ENCODE peak calls at places on chromosomes 2 and 18, in six cellular contexts. E is tibial artery, V is neuronal stem cell, N is HepG2, Z is mesendoderm, C is aorta. J is an unnamed sample.

GRCh38 chr18:37265382-37265781 is 300.2 kb downstream of the CELF4 start:
- DNase-seq in E (no peak), V (no peak), N (no peak), Z (no peak), C (no peak), J (no peak)

GRCh38 chr2:239779592-239779983 is 245.6 kb downstream of the NDUFA10 start:
- DNase-seq in E (peak), V (no peak), N (no peak), Z (no peak), C (peak), J (peak)

GRCh38 chr2:62817995-62818713 is 112.6 kb downstream of the EHBP1 start:
- DNase-seq in E (no peak), V (no peak), N (no peak), Z (no peak), C (no peak), J (no peak)

GRCh38 chr2:197204855-197205254 is 105.7 kb downstream of the ANKRD44 start:
- DNase-seq in E (no peak), V (no peak), N (no peak), Z (no peak), C (no peak), J (no peak)

GRCh38 chr18:21117385-21118135 is 5.9 kb upstream of the ROCK1 start:
- DNase-seq in E (no peak), V (no peak), N (no peak), Z (peak), C (no peak), J (no peak)

GRCh38 chr2:9310390-9310789 is 103.8 kb downstream of the ASAP2 start:
- DNase-seq in E (peak), V (no peak), N (no peak), Z (no peak), C (peak), J (no peak)

GRCh38 chr2:72919414-72920316 is 2.3 kb downstream of the EMX1 start:
- DNase-seq in E (peak), V (no peak), N (no peak), Z (peak), C (peak), J (no peak)

GRCh38 chr2:173053043-173053699 is 22.5 kb upstream of the MAP3K20 start:
- DNase-seq in E (no peak), V (no peak), N (peak), Z (peak), C (no peak), J (no peak)

GRCh38 chr2:2823061-2823753 is 492.1 kb upstream of the MYT1L start:
- DNase-seq in E (no peak), V (no peak), N (no peak), Z (no peak), C (no peak), J (no peak)

GRCh38 chr2:75027886-75028285 is 69.4 kb downstream of the POLE4 start:
- DNase-seq in E (no peak), V (no peak), N (no peak), Z (no peak), C (no peak), J (no peak)

GRCh38 chr2:182866461-182867369 is at the start of gene FRZB:
- DNase-seq in E (peak), V (peak), N (peak), Z (peak), C (peak), J (peak)

GRCh38 chr2:3634631-3635091 is 23.3 kb upstream of the ALLC start:
- DNase-seq in E (peak), V (no peak), N (no peak), Z (no peak), C (peak), J (no peak)

GRCh38 chr2:66364495-66364992 is 70.4 kb upstream of the MEIS1 start:
- DNase-seq in E (no peak), V (no peak), N (no peak), Z (no peak), C (no peak), J (no peak)

GRCh38 chr2:85221291-85221690 is 88.1 kb downstream of the TCF7L1 start:
- DNase-seq in E (no peak), V (no peak), N (no peak), Z (no peak), C (no peak), J (no peak)

GRCh38 chr2:168293766-168294165 is 46.4 kb upstream of the STK39 start:
- DNase-seq in E (no peak), V (no peak), N (peak), Z (peak), C (no peak), J (no peak)

GRCh38 chr2:28622101-28622499 is 126.2 kb downstream of the PLB1 start:
- DNase-seq in E (no peak), V (no peak), N (no peak), Z (no peak), C (no peak), J (no peak)

GRCh38 chr2:202249521-202249850 is 11.1 kb upstream of the SUMO1 start:
- DNase-seq in E (no peak), V (no peak), N (no peak), Z (no peak), C (no peak), J (no peak)

GRCh38 chr18:9016819-9017169 is 85.7 kb upstream of the NDUFV2 start:
- DNase-seq in E (no peak), V (no peak), N (no peak), Z (no peak), C (no peak), J (no peak)
- H3K27ac ChIP-seq in E (peak), V (no peak), N (no peak), Z (no peak), C (peak), J (no peak)

DNA sequence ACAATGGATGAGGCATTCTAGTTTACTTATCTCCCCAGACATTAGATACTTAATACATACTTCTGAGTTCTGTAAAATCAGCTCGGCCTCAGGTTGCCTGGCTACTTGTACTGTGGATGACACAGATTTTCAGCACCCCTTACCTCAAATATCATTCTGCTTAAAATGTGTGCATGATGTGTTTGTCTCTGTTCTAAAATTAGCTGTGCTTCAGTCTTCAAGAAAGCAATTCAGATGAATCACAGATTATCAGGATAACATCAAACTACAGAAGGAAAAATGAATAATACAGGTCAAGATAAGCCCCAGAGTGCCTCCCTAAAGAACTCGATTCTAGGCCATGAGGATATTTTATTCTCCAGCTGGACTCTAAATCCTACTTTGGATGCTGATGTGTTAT is 21.3 kb upstream of the MAPRE2 start:
- DNase-seq in E (no peak), V (no peak), N (no peak), Z (no peak), C (no peak), J (no peak)
- H3K27ac ChIP-seq in E (no peak), V (no peak), N (no peak), Z (no peak), C (no peak), J (no peak)

GRCh38 chr2:109208951-109209335 is 79.9 kb downstream of the SH3RF3 start:
- DNase-seq in E (no peak), V (no peak), N (no peak), Z (no peak), C (no peak), J (no peak)

GRCh38 chr2:109208071-109208950 is 79.3 kb downstream of the SH3RF3 start:
- DNase-seq in E (no peak), V (no peak), N (no peak), Z (peak), C (no peak), J (no peak)

GRCh38 chr2:109209941-109210340 is 80.9 kb downstream of the SH3RF3 start:
- DNase-seq in E (no peak), V (no peak), N (no peak), Z (no peak), C (no peak), J (no peak)

GRCh38 chr2:109210431-109211200 is 81.6 kb downstream of the SH3RF3 start:
- DNase-seq in E (no peak), V (no peak), N (no peak), Z (no peak), C (no peak), J (no peak)

DNA sequence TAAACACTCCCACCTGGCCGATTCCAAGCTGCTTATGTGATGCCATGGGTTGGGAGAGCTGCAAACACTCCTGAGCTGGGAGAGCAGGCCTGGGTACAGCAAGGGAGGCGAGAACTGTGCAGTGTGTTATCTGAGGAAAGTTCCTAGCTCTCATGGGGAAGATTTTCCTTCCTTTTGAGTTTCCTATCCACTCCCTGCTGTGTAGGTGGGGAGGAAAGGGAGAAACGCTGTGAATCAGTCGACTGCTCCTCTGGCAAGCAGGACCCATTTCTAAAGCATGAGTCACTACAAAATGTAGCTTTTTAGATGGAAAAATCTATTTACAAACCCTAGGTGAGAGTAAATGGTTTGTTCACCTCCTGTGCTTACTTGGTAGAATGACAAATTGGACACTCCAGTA is 80.4 kb downstream of the SH3RF3 start:
- DNase-seq in E (no peak), V (no peak), N (no peak), Z (peak), C (no peak), J (no peak)
- H3K27ac ChIP-seq in E (peak), V (no peak), N (no peak), Z (no peak), C (peak), J (no peak)

DNA sequence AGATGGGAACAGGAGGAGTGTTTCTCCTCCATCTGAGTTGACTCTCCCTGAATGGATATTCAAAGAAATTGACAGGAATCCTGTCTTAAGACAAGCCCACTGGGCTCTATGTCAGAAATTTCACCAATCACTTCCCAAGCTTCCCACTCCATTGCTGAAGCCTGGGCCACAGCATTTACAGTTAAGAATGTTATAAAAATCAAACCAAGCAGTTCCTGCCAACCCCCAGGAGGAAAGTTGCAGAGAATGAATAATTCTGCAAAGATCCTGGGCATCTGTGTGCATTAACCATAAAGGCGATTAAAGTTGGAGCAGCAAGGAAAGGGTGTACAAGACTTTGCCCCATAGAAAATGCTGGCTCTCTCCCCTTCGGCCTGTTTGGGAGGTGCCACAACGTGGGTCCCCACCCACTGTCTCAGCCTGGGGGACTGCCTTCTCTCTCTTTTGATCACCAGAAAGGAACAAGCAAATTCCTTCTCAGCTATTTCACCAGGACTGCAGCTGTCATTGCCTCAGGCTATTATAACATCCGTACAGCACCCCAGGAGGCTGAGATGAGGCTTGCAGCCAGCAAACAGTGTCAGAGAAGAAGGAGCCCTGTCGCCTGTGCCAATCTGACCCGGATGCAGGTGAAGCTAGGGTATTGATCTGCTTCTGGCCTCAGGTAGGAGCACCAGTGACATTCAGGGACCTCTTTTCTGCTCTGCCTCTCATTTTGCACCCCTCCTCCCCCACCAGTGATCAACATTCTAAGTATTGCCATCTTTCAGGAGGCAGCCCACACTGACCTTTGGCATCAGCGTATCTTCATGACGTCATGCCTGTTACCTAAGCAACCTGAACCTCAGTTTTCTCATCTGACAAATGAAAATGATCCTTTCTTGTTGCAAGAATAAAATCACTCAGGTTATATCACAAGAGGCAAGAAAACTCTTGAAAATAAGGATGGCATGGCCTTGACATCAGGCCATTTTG is 219.0 kb downstream of the SH3BP4 start:
- DNase-seq in E (no peak), V (peak), N (no peak), Z (peak), C (no peak), J (no peak)
- H3K27ac ChIP-seq in E (no peak), V (no peak), N (no peak), Z (no peak), C (no peak), J (no peak)

GRCh38 chr2:187529977-187530721 is 24.1 kb downstream of the TFPI start:
- DNase-seq in E (no peak), V (no peak), N (peak), Z (no peak), C (no peak), J (no peak)

GRCh38 chr2:187528042-187528441 is 26.2 kb downstream of the TFPI start:
- DNase-seq in E (no peak), V (no peak), N (no peak), Z (no peak), C (no peak), J (no peak)

GRCh38 chr2:187527262-187527661 is 27.0 kb downstream of the TFPI start:
- DNase-seq in E (no peak), V (no peak), N (peak), Z (peak), C (no peak), J (no peak)

GRCh38 chr2:187529248-187529976 is 24.8 kb downstream of the TFPI start:
- DNase-seq in E (no peak), V (no peak), N (no peak), Z (no peak), C (no peak), J (no peak)

GRCh38 chr2:187532333-187533120 is 21.7 kb downstream of the TFPI start:
- DNase-seq in E (no peak), V (no peak), N (no peak), Z (peak), C (no peak), J (no peak)
- H3K27ac ChIP-seq in E (no peak), V (no peak), N (no peak), Z (no peak), C (no peak), J (no peak)